ENCODE peak calls at places on chromosome 18, in four cellular contexts. P is astrocyte of the cerebellum, Q is GM12865, R is NB4. X is an unnamed sample.

GRCh38 chr18:34115409-34116081 is 109.2 kb downstream of the NOL4 start:
- DNase-seq in Q (no peak), P (peak; percentile 73), R (no peak), X (peak; percentile 15)

GRCh38 chr18:74110983-74111382 is 36.7 kb downstream of the FBXO15 start:
- DNase-seq in P (no peak), Q (no peak), R (no peak), X (no peak)

GRCh38 chr18:27964811-27965210 is 212.1 kb downstream of the CDH2 start:
- DNase-seq in P (no peak), R (no peak), Q (no peak), X (peak; percentile 24)

GRCh38 chr18:35306588-35307250 is 16.7 kb upstream of the ZSCAN30 start:
- DNase-seq in R (no peak), Q (no peak), P (no peak), X (no peak)

GRCh38 chr18:79800353-79801180 is 2.8 kb downstream of the KCNG2 start:
- DNase-seq in R (no peak), Q (no peak), P (no peak), X (no peak)

GRCh38 chr18:65458871-65459270 is 291.9 kb upstream of the CDH7 start:
- DNase-seq in P (no peak), Q (no peak), R (no peak), X (no peak)

GRCh38 chr18:40096675-40097074 is 1858.4 kb upstream of the PIK3C3 start:
- DNase-seq in Q (no peak), R (no peak), P (no peak), X (peak; percentile 67)

GRCh38 chr18:7230646-7231349 is at the start of gene LRRC30:
- DNase-seq in P (no peak), Q (no peak), R (no peak), X (no peak)

GRCh38 chr18:36128907-36129299 is 237 bp downstream of the SLC39A6 start:
- DNase-seq in Q (no peak), P (no peak), R (no peak), X (no peak)

GRCh38 chr18:72502671-72503431 is 41.3 kb downstream of the CBLN2 start:
- DNase-seq in P (no peak), R (no peak), Q (no peak), X (no peak)

GRCh38 chr18:10420561-10421352 is 33.7 kb upstream of the APCDD1 start:
- DNase-seq in Q (no peak), R (no peak), P (peak; percentile 58), X (no peak)

GRCh38 chr18:75455249-75456183 is 28.0 kb upstream of the SMIM21 start:
- DNase-seq in R (no peak), Q (no peak), P (no peak), X (peak; percentile 44)

GRCh38 chr18:44714376-44714775 is 33.7 kb downstream of the SETBP1 start:
- DNase-seq in P (no peak), Q (no peak), R (no peak), X (no peak)

GRCh38 chr18:76491801-76492668 is 3.0 kb downstream of the ZNF516 start:
- DNase-seq in Q (peak; percentile 45), R (peak; percentile 65), P (no peak), X (peak; percentile 41)

GRCh38 chr18:62452280-62452824 is 70.5 kb upstream of the ZCCHC2 start:
- DNase-seq in P (no peak), Q (no peak), R (peak; percentile 87), X (peak; percentile 39)

GRCh38 chr18:32769242-32770180 is 3.3 kb downstream of the KLHL14 start:
- DNase-seq in R (no peak), P (no peak), Q (peak; percentile 5), X (peak; percentile 5)

GRCh38 chr18:26543368-26543767 is 5.0 kb downstream of the KCTD1 start:
- DNase-seq in R (no peak), Q (no peak), P (no peak), X (no peak)

GRCh38 chr18:63676526-63676925 is 14.8 kb upstream of the SERPINB3 start:
- DNase-seq in Q (peak; percentile 48), R (peak; percentile 44), P (no peak), X (no peak)

GRCh38 chr18:25533088-25533676 is 181.2 kb upstream of the ZNF521 start:
- DNase-seq in Q (peak; percentile 5), P (no peak), R (no peak), X (no peak)

GRCh38 chr18:23587220-23587642 is 925 bp upstream of the NPC1 start:
- DNase-seq in R (no peak), Q (peak; percentile 8), P (no peak), X (no peak)
- H3K4me3 ChIP-seq in R (peak overlapping the region; percentile 49), Q (peak overlapping the region; percentile 100), P (peak overlapping the region; percentile 95), X (peak overlapping the region; percentile 30)

DNA sequence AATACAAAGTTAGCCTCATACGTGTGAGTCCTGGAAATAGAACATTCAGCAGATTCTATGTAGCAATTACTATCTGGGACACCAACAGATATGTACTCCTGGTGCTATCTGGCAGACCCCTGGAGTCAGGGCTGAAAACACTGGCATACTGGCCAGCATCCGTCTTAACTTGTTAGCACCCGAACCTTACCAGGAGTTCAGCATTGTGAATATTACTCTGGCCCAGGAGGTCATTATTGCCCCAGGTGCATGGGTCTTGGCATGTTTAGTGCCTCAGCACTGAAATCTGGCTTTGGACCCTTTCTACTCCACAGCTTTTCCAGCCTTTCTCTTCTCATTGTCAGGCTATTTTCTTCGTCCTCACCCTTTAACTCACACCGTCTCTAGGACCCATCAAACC is 11.9 kb upstream of the NDUFV2 start:
- DNase-seq in P (no peak), Q (no peak), R (no peak), X (no peak)
- H3K4me3 ChIP-seq in P (no peak overlapping the region), Q (no peak overlapping the region), R (no peak overlapping the region), X (no peak overlapping the region)

GRCh38 chr18:8709248-8710059 is 4.1 kb downstream of the MTCL1 start:
- DNase-seq in R (no peak), P (no peak), Q (no peak), X (no peak)

GRCh38 chr18:8706545-8706980 is 1.2 kb downstream of the MTCL1 start:
- DNase-seq in P (no peak), Q (no peak), R (peak; percentile 17), X (no peak)

GRCh38 chr18:8708670-8709069 is 3.3 kb downstream of the MTCL1 start:
- DNase-seq in R (no peak), P (no peak), Q (no peak), X (no peak)

GRCh38 chr18:8706981-8707940 is 1.9 kb downstream of the MTCL1 start:
- DNase-seq in R (no peak), Q (no peak), P (no peak), X (peak; percentile 72)

GRCh38 chr18:8707946-8708345 is 2.6 kb downstream of the MTCL1 start:
- DNase-seq in P (no peak), R (no peak), Q (no peak), X (no peak)
- H3K4me3 ChIP-seq in P (peak overlapping the region; percentile 63), R (no peak overlapping the region), Q (no peak overlapping the region), X (peak overlapping the region; percentile 71)

DNA sequence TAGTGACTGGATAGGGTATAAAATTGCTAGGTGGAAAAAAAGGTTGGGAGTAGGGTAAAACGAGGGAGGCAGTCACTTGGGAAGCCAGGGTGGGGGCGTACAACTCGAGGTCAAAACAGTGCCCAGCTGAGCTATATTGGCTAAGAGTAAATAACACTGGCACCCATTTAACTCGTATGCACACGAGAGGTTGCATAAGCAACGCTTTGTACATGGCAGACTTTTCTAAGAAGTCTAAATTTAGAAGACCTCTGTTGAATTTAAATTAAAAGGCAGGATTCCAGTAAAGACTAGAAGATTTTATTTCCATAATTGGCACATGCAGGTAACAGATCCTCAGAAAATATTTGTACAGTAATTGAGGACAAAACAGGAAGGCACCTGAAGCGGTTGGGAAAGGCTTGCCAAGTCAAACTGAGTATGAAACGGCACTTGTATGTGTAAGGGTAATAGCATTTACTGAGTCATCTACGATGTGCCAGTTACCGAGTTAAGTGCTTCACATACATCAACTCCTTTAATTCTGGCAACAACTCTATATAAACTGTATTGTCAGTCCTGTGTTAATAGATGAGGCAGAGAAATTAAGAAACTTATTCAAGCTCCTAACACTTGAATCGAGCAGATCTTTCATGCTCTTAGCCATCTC is 1.4 kb upstream of the MALT1 start:
- DNase-seq in P (no peak), R (peak; percentile 19), Q (peak; percentile 63), X (peak; percentile 30)
- H3K4me3 ChIP-seq in P (peak overlapping the region; percentile 77), R (no peak overlapping the region), Q (peak overlapping the region; percentile 67), X (no peak overlapping the region)

DNA sequence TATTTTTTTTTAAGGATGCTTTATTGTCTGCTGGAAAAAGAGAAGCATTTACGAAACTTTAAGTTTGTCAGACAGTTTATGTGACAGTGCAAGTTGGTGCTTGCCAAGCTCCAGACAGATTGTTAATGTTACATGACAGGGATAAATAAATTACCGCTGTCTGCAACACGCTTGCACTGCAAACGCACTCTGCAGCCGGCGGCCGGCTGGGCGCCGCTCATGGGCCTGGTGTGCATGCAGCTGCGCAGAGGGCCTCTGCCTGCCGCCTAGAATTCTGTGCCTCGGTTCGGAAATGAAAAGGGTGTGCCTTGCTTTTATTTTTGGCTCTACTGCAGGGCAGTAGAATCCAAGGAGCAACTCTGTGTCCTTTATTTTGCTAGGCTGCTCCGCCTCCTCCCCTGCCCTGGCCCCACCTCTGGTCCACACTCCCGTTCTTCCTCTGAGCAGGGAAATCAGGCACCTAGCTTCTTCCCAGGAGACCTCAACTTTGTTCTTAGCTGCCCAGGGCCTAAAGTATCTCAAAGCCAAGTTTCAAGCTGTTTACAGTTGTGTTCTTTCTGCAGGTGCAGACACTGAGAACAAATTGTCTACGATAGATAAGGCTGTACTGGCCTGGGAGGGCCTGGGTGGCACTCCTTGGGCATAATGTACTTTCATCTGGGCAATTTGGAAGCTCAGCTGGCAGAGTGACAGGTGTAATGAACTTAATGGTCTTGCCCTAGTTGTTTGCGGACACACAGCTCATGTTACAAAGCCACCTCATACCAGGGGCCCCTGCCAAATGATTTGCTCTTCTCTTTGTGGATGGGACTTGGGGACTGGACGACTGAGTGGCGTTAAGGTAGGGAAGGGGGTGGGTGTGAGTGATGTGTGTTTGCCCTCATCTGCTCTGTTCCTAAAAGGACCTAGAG is 4.1 kb downstream of the LDLRAD4 start:
- DNase-seq in P (no peak), Q (no peak), R (no peak), X (peak; percentile 31)
- H3K4me3 ChIP-seq in P (no peak overlapping the region), Q (no peak overlapping the region), R (no peak overlapping the region), X (no peak overlapping the region)